ENCODE peak calls at places on chromosome 4, in six cellular contexts. H, G, T, F, N and W are unnamed samples.

GRCh38 chr4:76526585-76526990 is 91.6 kb downstream of the SHROOM3 start:
- DNase-seq in H (peak), G (no peak), T (no peak), F (no peak), N (peak), W (no peak)

GRCh38 chr4:184792950-184793555 is 32.7 kb downstream of the ACSL1 start:
- DNase-seq in H (peak), G (peak), T (no peak), F (peak), N (no peak), W (peak)

GRCh38 chr4:52751349-52751911 is at the start of gene ERVMER34-1:
- DNase-seq in H (peak), G (no peak), T (peak), F (no peak), N (no peak), W (no peak)

GRCh38 chr4:41613362-41613761 is 75.4 kb downstream of the LIMCH1 start:
- DNase-seq in H (peak), G (no peak), T (peak), F (no peak), N (no peak), W (no peak)

GRCh38 chr4:159946983-159947645 is 844.2 kb downstream of the RAPGEF2 start:
- DNase-seq in H (peak), G (no peak), T (peak), F (no peak), N (peak), W (no peak)

GRCh38 chr4:176988226-176988625 is 195.5 kb upstream of the VEGFC start:
- DNase-seq in H (peak), G (no peak), T (no peak), F (no peak), N (peak), W (no peak)

GRCh38 chr4:15077969-15078368 is 75.7 kb downstream of the CPEB2 start:
- DNase-seq in H (peak), G (no peak), T (no peak), F (no peak), N (no peak), W (no peak)

GRCh38 chr4:77449996-77450395 is 155.6 kb upstream of the CXCL13 start:
- DNase-seq in H (no peak), G (no peak), T (no peak), F (no peak), N (no peak), W (no peak)

GRCh38 chr4:67918428-67918827 is 34.6 kb upstream of the TMPRSS11D start:
- DNase-seq in H (no peak), G (no peak), T (peak), F (no peak), N (peak), W (no peak)

GRCh38 chr4:77358315-77358928 is 201.4 kb downstream of the CCNG2 start:
- DNase-seq in H (peak), G (peak), T (peak), F (no peak), N (peak), W (peak)

GRCh38 chr4:183412836-183413561 is 31.4 kb upstream of the CDKN2AIP start:
- DNase-seq in H (no peak), G (no peak), T (no peak), F (no peak), N (no peak), W (no peak)

GRCh38 chr4:78624048-78624447 is 72.5 kb downstream of the ANXA3 start:
- DNase-seq in H (no peak), G (no peak), T (no peak), F (no peak), N (no peak), W (no peak)

GRCh38 chr4:158715787-158716186 is 7.4 kb downstream of the PPID start:
- DNase-seq in H (no peak), G (no peak), T (no peak), F (no peak), N (no peak), W (no peak)

GRCh38 chr4:184395451-184395917 is 78.9 kb downstream of the IRF2 start:
- DNase-seq in H (no peak), G (no peak), T (no peak), F (no peak), N (no peak), W (no peak)

GRCh38 chr4:186642998-186643397 is 80.7 kb downstream of the FAT1 start:
- DNase-seq in H (no peak), G (no peak), T (no peak), F (no peak), N (no peak), W (no peak)

GRCh38 chr4:105189855-105190650 is 43.4 kb downstream of the TET2 start:
- DNase-seq in H (no peak), G (no peak), T (no peak), F (no peak), N (no peak), W (no peak)

GRCh38 chr4:90727938-90728337 is 600.7 kb downstream of the CCSER1 start:
- DNase-seq in H (peak), G (no peak), T (peak), F (no peak), N (no peak), W (no peak)

GRCh38 chr4:155403886-155404285 is 27.1 kb upstream of the MAP9 start:
- DNase-seq in H (peak), G (no peak), T (peak), F (no peak), N (peak), W (no peak)

GRCh38 chr4:186204611-186205144 is 13.3 kb downstream of the CYP4V2 start:
- DNase-seq in H (no peak), G (no peak), T (no peak), F (no peak), N (no peak), W (peak)

GRCh38 chr4:114549638-114550037 is 49.0 kb upstream of the UGT8 start:
- DNase-seq in H (no peak), G (no peak), T (no peak), F (no peak), N (no peak), W (no peak)

GRCh38 chr4:3375688-3376087 is 66.1 kb upstream of the HGFAC start:
- DNase-seq in H (peak), G (no peak), T (no peak), F (no peak), N (no peak), W (no peak)

GRCh38 chr4:1315306-1315705 is 25.6 kb downstream of the MAEA start:
- DNase-seq in H (no peak), G (no peak), T (peak), F (no peak), N (no peak), W (no peak)

GRCh38 chr4:88761861-88762523 is 64.4 kb upstream of the NAP1L5 start:
- DNase-seq in H (no peak), G (no peak), T (no peak), F (no peak), N (no peak), W (no peak)

GRCh38 chr4:154132406-154132805 is 343.5 kb upstream of the SFRP2 start:
- DNase-seq in H (peak), G (no peak), T (no peak), F (no peak), N (no peak), W (no peak)

GRCh38 chr4:52868138-52868537 is 6.0 kb downstream of the RASL11B start:
- DNase-seq in H (no peak), G (no peak), T (peak), F (no peak), N (no peak), W (no peak)

GRCh38 chr4:160611181-160611580 is 1508.3 kb downstream of the RAPGEF2 start:
- DNase-seq in H (no peak), G (no peak), T (no peak), F (no peak), N (no peak), W (no peak)